ENCODE peak calls at places on chromosome 6, in nine cellular contexts. N is GM12865, V is ACHN, O is NAMALWA, C is NCI-H1105, G is NCI-H1092 treated with DMSO at 0.1 percent for 48 hours, X is brain microvascular endothelial cell, W is brain pericyte, P is naive B cell. H is an unnamed sample.

GRCh38 chr6:150118208-150118607 is 24.6 kb upstream of the PPP1R14C start:
- DNase-seq in N (no peak), V (no peak), O (no peak), C (no peak), G (peak), X (no peak), W (no peak), P (no peak), H (no peak)

GRCh38 chr6:36633915-36634314 is 39.8 kb downstream of the SRSF3 start:
- DNase-seq in N (no peak), V (no peak), O (no peak), C (peak), G (peak), X (peak), W (peak), P (no peak), H (no peak)

GRCh38 chr6:13762648-13763441 is 51.2 kb upstream of the RANBP9 start:
- DNase-seq in N (peak), V (no peak), O (peak), C (no peak), G (peak), X (peak), W (no peak), P (peak), H (no peak)

GRCh38 chr6:2396856-2397640 is 151.6 kb upstream of the GMDS start:
- DNase-seq in N (no peak), V (no peak), O (no peak), C (peak), G (peak), X (peak), W (no peak), P (no peak), H (no peak)

GRCh38 chr6:153024401-153025017 is 22.0 kb upstream of the MTRF1L start:
- DNase-seq in N (peak), V (peak), O (peak), C (peak), G (peak), X (peak), W (peak), P (peak), H (peak)

GRCh38 chr6:71349395-71349794 is 60.8 kb downstream of the OGFRL1 start:
- DNase-seq in N (peak), V (peak), O (peak), C (peak), G (peak), X (no peak), W (no peak), P (peak), H (no peak)

GRCh38 chr6:44373787-44374186 is 13.7 kb upstream of the CDC5L start:
- DNase-seq in N (no peak), V (no peak), O (no peak), C (no peak), G (no peak), X (no peak), W (no peak), P (no peak), H (no peak)

GRCh38 chr6:32096087-32096393 is 13.1 kb downstream of the TNXB start:
- DNase-seq in N (no peak), V (no peak), O (no peak), C (no peak), G (no peak), X (no peak), W (no peak), P (no peak), H (no peak)

GRCh38 chr6:165852676-165853075 is 189.6 kb upstream of the PDE10A start:
- DNase-seq in N (no peak), V (no peak), O (no peak), C (no peak), G (no peak), X (no peak), W (no peak), P (no peak), H (no peak)

GRCh38 chr6:22025468-22026159 is 271.2 kb downstream of the PRL start:
- DNase-seq in N (peak), V (no peak), O (peak), C (no peak), G (no peak), X (peak), W (no peak), P (peak), H (peak)

GRCh38 chr6:44104661-44105060 is 22.6 kb downstream of the MRPL14 start:
- DNase-seq in N (no peak), V (no peak), O (no peak), C (no peak), G (no peak), X (no peak), W (no peak), P (no peak), H (no peak)

GRCh38 chr6:47162231-47162630 is 120.1 kb upstream of the ADGRF1 start:
- DNase-seq in N (no peak), V (no peak), O (no peak), C (no peak), G (no peak), X (no peak), W (no peak), P (no peak), H (no peak)